ENCODE peak calls at places on chromosomes 16 and 17, in seven cellular contexts. E is activated CD4-positive, CD25-positive, alpha-beta regulatory T cell; X is stimulated activated CD4-positive, alpha-beta T cell treated with anti-CD3 and anti-CD28 coated beads, Interleukin-2, amount 100 ng/mL, for 24 hours; K is epithelial cell of esophagus; F is NCI-H345; B is aorta; P is AG08395. A is an unnamed sample.

GRCh38 chr16:67873435-67874146 is 739 bp downstream of the EDC4 start:
- DNase-seq in E (no peak), X (no peak), K (no peak), F (no peak), B (no peak), P (no peak), A (no peak)

GRCh38 chr17:40922239-40922638 is 15.2 kb downstream of the KRT23 start:
- DNase-seq in E (no peak), X (no peak), K (peak), F (no peak), B (peak), P (peak), A (peak)

GRCh38 chr17:4230142-4230541 is 33.6 kb downstream of the ANKFY1 start:
- DNase-seq in E (no peak), X (no peak), K (peak), F (no peak), B (no peak), P (peak), A (peak)

GRCh38 chr17:74780443-74781238 is 4.5 kb upstream of the NAT9 start:
- DNase-seq in E (no peak), X (no peak), K (no peak), F (no peak), B (no peak), P (peak), A (no peak)

GRCh38 chr17:63826468-63827001 is 696 bp upstream of the PSMC5 start:
- DNase-seq in E (no peak), X (no peak), K (peak), F (no peak), B (peak), P (peak), A (no peak)

GRCh38 chr17:78166416-78166815 is 2.0 kb upstream of the SYNGR2 start:
- DNase-seq in E (no peak), X (no peak), K (no peak), F (peak), B (no peak), P (no peak), A (no peak)

GRCh38 chr17:35778641-35779196 is 16.7 kb downstream of the MMP28 start:
- DNase-seq in E (no peak), X (no peak), K (peak), F (no peak), B (no peak), P (no peak), A (no peak)

GRCh38 chr17:9178319-9178718 is 157.0 kb downstream of the NTN1 start:
- DNase-seq in E (no peak), X (no peak), K (no peak), F (no peak), B (peak), P (no peak), A (no peak)